ENCODE peak calls at places on chromosomes 6 and 20, in seven cellular contexts. I, X, S, Q, M, W and N are unnamed samples. For H3K36me3, the result is how much of the 10 kb centered on the place peaks cover.

GRCh38 chr6:87623248-87623647 is 33.3 kb downstream of the ORC3 start:
- DNase-seq in M (no peak), Q (no peak), X (no peak), S (peak), W (no peak), I (no peak), N (no peak)

GRCh38 chr6:903746-904145 is 210.8 kb upstream of the EXOC2 start:
- DNase-seq in Q (no peak), S (no peak), X (no peak), I (no peak), M (no peak), W (no peak), N (no peak)

GRCh38 chr6:73854998-73855718 is 159.2 kb downstream of the CD109 start:
- DNase-seq in I (peak), W (no peak), M (peak), Q (no peak), S (peak), X (peak), N (no peak)

GRCh38 chr6:89828988-89829590 is 591 bp upstream of the CASP8AP2 start:
- DNase-seq in X (no peak), Q (no peak), I (no peak), S (peak), M (no peak), W (no peak), N (no peak)

GRCh38 chr6:144033816-144034540 is 25.9 kb upstream of the PLAGL1 start:
- DNase-seq in X (no peak), Q (no peak), W (no peak), S (no peak), M (no peak), I (no peak), N (no peak)

GRCh38 chr6:114343782-114344144 is 940 bp upstream of the HS3ST5 start:
- DNase-seq in I (no peak), X (no peak), W (no peak), S (no peak), Q (no peak), M (no peak), N (no peak)

GRCh38 chr6:68575765-68576439 is 59.2 kb upstream of the ADGRB3 start:
- DNase-seq in W (no peak), Q (no peak), S (peak), X (peak), I (peak), M (no peak), N (no peak)

GRCh38 chr20:57883761-57884160 is 173.9 kb upstream of the PMEPA1 start:
- DNase-seq in Q (peak), M (no peak), W (no peak), S (no peak), I (no peak), X (no peak), N (no peak)

GRCh38 chr6:162726997-162727346 is 594 bp downstream of the PRKN start:
- DNase-seq in W (no peak), M (no peak), Q (no peak), I (peak), S (peak), X (no peak), N (no peak)

GRCh38 chr20:53180928-53181362 is 208.8 kb downstream of the TSHZ2 start:
- DNase-seq in M (no peak), I (no peak), S (no peak), X (no peak), Q (no peak), W (no peak), N (no peak)

GRCh38 chr6:157881375-157881774 is 58.3 kb downstream of the SNX9 start:
- DNase-seq in X (no peak), M (no peak), W (no peak), Q (no peak), S (no peak), I (no peak), N (no peak)

GRCh38 chr20:32343438-32343837 is 14.7 kb upstream of the ASXL1 start:
- DNase-seq in I (no peak), S (no peak), X (no peak), Q (no peak), W (no peak), M (no peak), N (no peak)

GRCh38 chr20:17542993-17543412 is 11.8 kb upstream of the BFSP1 start:
- DNase-seq in X (no peak), Q (no peak), M (no peak), I (no peak), S (no peak), W (no peak), N (no peak)

GRCh38 chr20:46583411-46584214 is 33.2 kb upstream of the OCSTAMP start:
- DNase-seq in Q (no peak), S (no peak), X (no peak), W (no peak), M (no peak), I (no peak), N (no peak)

GRCh38 chr6:143236151-143236788 is 175.6 kb downstream of the AIG1 start:
- DNase-seq in X (no peak), W (no peak), Q (no peak), S (no peak), M (no peak), I (no peak), N (no peak)

GRCh38 chr6:70520575-70520974 is 46.2 kb upstream of the SDHAF4 start:
- DNase-seq in I (no peak), X (peak), Q (no peak), W (no peak), M (no peak), S (peak), N (no peak)

GRCh38 chr20:8291873-8292272 is 159.8 kb downstream of the PLCB1 start:
- DNase-seq in I (no peak), Q (no peak), S (no peak), W (no peak), M (no peak), X (peak), N (no peak)

GRCh38 chr6:52571099-52571755 is 5.6 kb downstream of the TRAM2 start:
- DNase-seq in M (peak), W (no peak), Q (peak), S (no peak), I (no peak), X (no peak), N (no peak)

GRCh38 chr20:37803476-37804307 is 99.2 kb upstream of the VSTM2L start:
- DNase-seq in S (no peak), M (no peak), X (no peak), W (no peak), Q (no peak), I (no peak), N (no peak)

GRCh38 chr6:105648276-105648675 is 245.4 kb upstream of the PREP start:
- DNase-seq in X (no peak), I (no peak), Q (no peak), W (no peak), S (no peak), M (no peak), N (no peak)

GRCh38 chr6:17714879-17715860 is 8.4 kb upstream of the NUP153 start:
- DNase-seq in Q (no peak), X (no peak), I (no peak), M (no peak), W (no peak), S (no peak), N (peak)

GRCh38 chr6:45625191-45625664 is 247.5 kb upstream of the SUPT3H start:
- DNase-seq in Q (no peak), X (no peak), I (no peak), W (no peak), M (no peak), S (no peak), N (no peak)

GRCh38 chr6:116258520-116258919 is 4.6 kb upstream of the TSPYL4 start:
- DNase-seq in I (no peak), W (no peak), S (no peak), Q (no peak), X (no peak), M (no peak), N (no peak)

GRCh38 chr6:6872924-6873344 is 234.8 kb upstream of the RREB1 start:
- DNase-seq in W (no peak), Q (no peak), X (no peak), S (no peak), I (no peak), M (no peak), N (no peak)

DNA sequence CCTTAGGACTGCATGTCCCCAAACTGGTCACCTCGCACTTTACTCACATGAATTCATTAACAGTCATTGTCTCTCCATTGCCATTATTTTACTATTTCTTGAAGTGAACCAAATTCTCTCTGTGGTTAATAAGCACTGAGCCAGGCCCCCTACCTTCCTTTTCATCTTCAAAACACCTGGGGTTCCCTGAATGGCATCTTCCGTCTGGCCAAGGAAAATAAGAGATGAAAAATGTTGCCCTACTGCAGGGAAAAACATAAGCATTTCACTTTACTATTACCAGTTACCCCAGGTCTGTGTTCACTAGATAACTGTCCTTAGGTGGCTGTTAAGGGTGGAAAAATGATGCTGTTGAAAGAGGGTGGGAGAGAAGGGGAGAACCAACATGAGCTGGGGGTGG is 10.0 kb upstream of the NKX2-2 start:
- DNase-seq in S (no peak), M (no peak), W (no peak), X (no peak), Q (no peak), I (no peak), N (no peak)
- H3K4me3 ChIP-seq in S (no peak), M (no peak), W (no peak), X (no peak), Q (no peak), I (no peak), N (no peak)

DNA sequence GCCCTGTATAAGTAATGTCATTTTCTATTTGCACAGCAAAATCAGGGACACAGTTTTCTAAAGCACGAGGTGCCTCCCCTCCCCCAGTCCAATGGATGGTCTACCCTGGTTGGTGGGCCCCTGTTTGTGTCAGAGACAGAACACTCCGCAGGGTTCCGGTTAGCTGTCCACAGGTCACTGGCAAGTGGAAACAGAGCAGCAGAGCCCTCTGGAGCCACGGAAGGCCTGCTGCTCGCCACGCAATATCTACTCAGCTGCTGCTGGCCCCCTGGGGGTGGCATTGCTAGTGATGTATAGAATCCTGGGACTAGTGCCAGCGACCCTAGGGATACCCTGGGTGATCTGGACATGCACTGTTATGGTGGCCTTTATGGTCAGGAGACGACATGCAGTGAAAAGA is 50.4 kb downstream of the RIN2 start:
- DNase-seq in M (no peak), I (no peak), W (no peak), S (no peak), X (no peak), Q (no peak), N (no peak)
- H3K36me3 ChIP-seq in M (under half), I (under half), W (under half), S (under half), X (under half), Q (under half), N (under half)

GRCh38 chr20:49983848-49984408 is 1.1 kb downstream of the SNAI1 start:
- DNase-seq in S (no peak), W (no peak), X (no peak), M (no peak), I (no peak), Q (peak), N (no peak)
- H3K4me3 ChIP-seq in S (no peak), W (peak), X (no peak), M (peak), I (peak), Q (peak), N (no peak)

DNA sequence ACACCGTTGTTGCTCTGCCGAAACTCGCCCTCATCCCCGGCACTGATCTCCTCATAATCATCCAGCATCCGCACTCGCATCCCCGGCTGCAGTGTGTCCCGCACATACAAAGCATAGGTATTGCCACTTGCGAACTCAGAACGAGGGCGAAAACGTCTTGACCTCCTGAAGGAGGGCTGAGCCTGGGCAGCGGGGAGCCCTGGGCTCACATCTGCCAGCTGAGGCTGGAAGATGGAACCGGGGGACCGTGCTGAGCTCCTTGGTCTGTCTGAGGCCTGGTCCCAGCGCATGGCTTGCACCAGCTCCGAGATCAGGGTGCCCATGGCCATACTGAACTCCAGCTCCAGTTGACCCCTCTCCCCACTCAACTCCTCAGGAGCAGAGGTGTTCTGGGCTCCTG is 2.7 kb downstream of the CUL7 start:
- DNase-seq in Q (no peak), I (no peak), W (no peak), X (no peak), M (no peak), S (no peak), N (no peak)
- H3K36me3 ChIP-seq in Q (under half), I (under half), W (half or more), X (half or more), M (half or more), S (under half), N (under half)